ENCODE peak calls at places on chromosomes 16 and 17, in eight cellular contexts. Q, A, U, D, T, E, F and P are unnamed samples.

GRCh38 chr16:17365591-17366298 is 105.0 kb downstream of the XYLT1 start:
- DNase-seq in E (no peak), Q (no peak), U (no peak), A (no peak), F (no peak), T (no peak), D (no peak), P (no peak)

GRCh38 chr17:79923974-79924638 is 84.9 kb upstream of the CBX4 start:
- DNase-seq in E (peak), D (no peak), Q (peak), T (peak), F (peak), A (peak), U (no peak), P (peak)

GRCh38 chr16:85751665-85752501 is 987 bp upstream of the C16orf74 start:
- DNase-seq in E (no peak), A (no peak), U (no peak), Q (no peak), T (peak), D (no peak), F (peak), P (no peak)

GRCh38 chr16:83420206-83420760 is 387.5 kb upstream of the HSBP1 start:
- DNase-seq in E (peak), T (peak), Q (no peak), U (peak), D (peak), F (peak), A (no peak), P (peak)

GRCh38 chr17:72092710-72093322 is 28.0 kb upstream of the SOX9 start:
- DNase-seq in T (no peak), D (no peak), U (no peak), E (no peak), F (no peak), A (no peak), Q (no peak), P (no peak)

GRCh38 chr17:10149573-10150399 is 48.6 kb downstream of the GAS7 start:
- DNase-seq in E (peak), D (peak), A (no peak), U (peak), F (peak), Q (peak), T (no peak), P (no peak)

GRCh38 chr17:75909051-75909811 is 4.5 kb upstream of the MRPL38 start:
- DNase-seq in U (no peak), T (no peak), A (no peak), E (no peak), Q (no peak), F (no peak), D (no peak), P (no peak)

GRCh38 chr17:76537288-76537577 is 276 bp downstream of the CYGB start:
- DNase-seq in D (no peak), E (no peak), T (peak), A (no peak), Q (no peak), U (no peak), F (no peak), P (no peak)

GRCh38 chr16:14350081-14350480 is 279.0 kb downstream of the MRTFB start:
- DNase-seq in A (no peak), E (no peak), Q (no peak), U (no peak), D (no peak), T (no peak), F (no peak), P (no peak)

GRCh38 chr17:75872434-75873351 is 5.7 kb downstream of the TRIM47 start:
- DNase-seq in T (peak), D (peak), E (peak), F (peak), A (peak), U (no peak), Q (peak), P (peak)

GRCh38 chr16:85554791-85555548 is 58.2 kb upstream of the GSE1 start:
- DNase-seq in F (peak), Q (peak), T (peak), E (no peak), U (no peak), D (peak), A (peak), P (peak)

GRCh38 chr16:68764866-68765265 is 27.8 kb downstream of the CDH1 start:
- DNase-seq in D (no peak), U (no peak), Q (no peak), E (no peak), T (no peak), F (no peak), A (no peak), P (no peak)

GRCh38 chr17:47204722-47205418 is 4.3 kb upstream of the MYL4 start:
- DNase-seq in D (peak), F (peak), A (no peak), E (no peak), T (no peak), Q (no peak), U (no peak), P (no peak)